ENCODE peak calls at places on chromosomes 1 and 21, in six cellular contexts. U, K, N, H, A and T are unnamed samples.

GRCh38 chr1:84433253-84434080 is 35.2 kb downstream of the DNASE2B start:
- DNase-seq in U (peak), K (peak), N (peak), H (peak), A (peak), T (peak)

GRCh38 chr1:193657552-193657951 is 471.1 kb upstream of the B3GALT2 start:
- DNase-seq in U (no peak), K (no peak), N (no peak), H (no peak), A (no peak), T (peak)

GRCh38 chr1:37561794-37562132 is 5.0 kb downstream of the DNALI1 start:
- DNase-seq in U (peak), K (no peak), N (peak), H (peak), A (peak), T (no peak)

GRCh38 chr1:248695451-248696132 is 7.0 kb downstream of the OR14I1 start:
- DNase-seq in U (peak), K (no peak), N (no peak), H (no peak), A (peak), T (no peak)

GRCh38 chr21:34904526-34905298 is 144.4 kb downstream of the RUNX1 start:
- DNase-seq in U (no peak), K (no peak), N (no peak), H (no peak), A (no peak), T (no peak)

GRCh38 chr1:202615501-202616354 is 94.5 kb downstream of the SYT2 start:
- DNase-seq in U (peak), K (no peak), N (no peak), H (no peak), A (peak), T (no peak)

GRCh38 chr1:24189528-24189927 is 2.4 kb upstream of the IFNLR1 start:
- DNase-seq in U (no peak), K (no peak), N (no peak), H (no peak), A (no peak), T (no peak)

GRCh38 chr1:66012076-66012769 is 219.5 kb downstream of the PDE4B start:
- DNase-seq in U (peak), K (no peak), N (no peak), H (no peak), A (no peak), T (no peak)

GRCh38 chr1:207808322-207808705 is 56.5 kb downstream of the CD46 start:
- DNase-seq in U (no peak), K (no peak), N (no peak), H (no peak), A (no peak), T (no peak)

GRCh38 chr1:14761754-14762153 is 163.3 kb downstream of the KAZN start:
- DNase-seq in U (no peak), K (no peak), N (no peak), H (no peak), A (no peak), T (no peak)

GRCh38 chr1:21100496-21100895 is 76.2 kb downstream of the EIF4G3 start:
- DNase-seq in U (no peak), K (no peak), N (no peak), H (peak), A (no peak), T (no peak)

GRCh38 chr1:160544647-160545046 is 21.6 kb upstream of the SLAMF6 start:
- DNase-seq in U (peak), K (no peak), N (peak), H (peak), A (peak), T (peak)

GRCh38 chr1:150875197-150876110 is 945 bp downstream of the ARNT start:
- DNase-seq in U (no peak), K (no peak), N (no peak), H (peak), A (no peak), T (peak)

DNA sequence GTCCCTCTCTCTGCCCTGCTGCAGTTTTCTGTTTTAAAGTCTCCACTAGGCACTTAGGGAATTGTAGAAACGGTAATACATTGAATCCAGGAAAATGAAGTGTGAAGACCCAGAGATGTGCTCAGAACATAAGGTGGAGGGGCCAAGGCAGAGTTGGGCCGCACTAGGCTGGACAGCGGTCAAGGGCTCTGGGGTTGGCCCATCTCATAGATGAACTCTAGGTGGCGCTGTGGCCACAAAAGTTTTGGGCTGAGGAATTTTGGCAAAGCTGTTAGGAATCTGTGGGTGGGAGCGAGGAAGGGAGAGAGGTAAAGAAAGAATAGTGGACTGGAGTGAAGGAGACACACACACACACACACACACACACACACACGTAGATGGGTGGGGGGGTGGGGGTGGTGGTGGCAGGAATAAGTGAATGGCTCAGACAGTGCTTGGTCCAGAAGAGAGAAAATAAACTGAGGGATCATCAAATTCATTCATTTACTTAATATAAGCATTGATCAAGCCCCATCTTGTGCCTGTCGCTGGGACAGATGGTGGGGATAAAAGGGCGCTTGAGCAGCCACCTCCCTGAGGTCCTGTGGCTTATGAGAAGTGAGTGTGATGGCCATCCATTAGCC is 258.5 kb downstream of the TRABD2B start:
- DNase-seq in U (peak), K (no peak), N (peak), H (peak), A (peak), T (peak)
- TF ChIP-seq CTCF in U (peak), K (peak), N (peak), H (peak), A (peak), T (peak)

GRCh38 chr1:53061859-53062714 is at the start of gene PODN:
- DNase-seq in U (no peak), K (no peak), N (peak), H (peak), A (no peak), T (peak)

GRCh38 chr1:53060580-53060979 is 1.4 kb upstream of the PODN start:
- DNase-seq in U (peak), K (no peak), N (no peak), H (no peak), A (no peak), T (no peak)

GRCh38 chr1:53063744-53064515 is 1.9 kb downstream of the PODN start:
- DNase-seq in U (no peak), K (no peak), N (no peak), H (no peak), A (no peak), T (no peak)

GRCh38 chr1:53061123-53061858 is 722 bp upstream of the PODN start:
- DNase-seq in U (no peak), K (no peak), N (no peak), H (no peak), A (no peak), T (no peak)

DNA sequence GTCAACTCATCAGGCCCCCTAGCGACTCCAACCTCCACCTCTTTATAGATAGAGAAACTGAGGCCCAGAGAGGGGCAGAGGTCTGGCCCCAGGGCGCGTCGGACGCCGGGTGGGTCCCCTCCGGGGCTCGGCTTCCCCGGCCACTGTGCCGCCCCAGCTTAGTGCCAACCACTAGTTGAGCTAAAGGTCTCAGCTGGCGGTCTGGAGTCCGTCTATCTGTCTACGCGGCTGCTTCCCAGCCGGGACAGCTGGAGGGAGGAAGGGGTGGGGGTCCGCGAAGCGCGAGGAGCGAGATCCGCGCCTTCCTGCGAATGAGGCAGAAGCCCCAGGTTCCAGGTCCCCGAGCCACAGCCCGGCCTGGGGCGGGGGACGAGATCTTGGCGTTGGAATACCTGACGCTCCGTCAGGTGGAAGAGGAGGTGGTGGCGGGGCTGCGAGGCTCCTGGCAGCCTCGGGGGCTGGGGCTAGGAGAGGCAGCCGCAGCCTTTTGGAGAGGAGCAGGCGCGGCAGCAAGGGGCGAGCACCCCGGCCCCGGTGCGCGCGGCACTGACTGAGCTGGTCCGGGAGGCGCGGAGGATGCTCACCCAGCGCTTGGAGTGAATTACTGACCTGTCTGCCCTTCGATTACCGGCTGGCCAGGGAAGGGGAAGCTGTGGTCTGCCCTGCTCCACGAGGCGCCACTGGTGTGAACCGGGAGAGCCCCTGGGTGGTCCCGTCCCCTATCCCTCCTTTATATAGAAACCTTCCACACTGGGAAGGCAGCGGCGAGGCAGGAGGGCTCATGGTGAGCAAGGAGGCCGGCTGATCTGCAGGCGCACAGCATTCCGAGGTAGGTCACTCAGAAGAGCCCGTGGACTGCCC is 948 bp downstream of the PODN start:
- DNase-seq in U (no peak), K (no peak), N (peak), H (peak), A (no peak), T (no peak)
- H2AFZ ChIP-seq in U (peak), K (no peak), N (peak), H (peak), A (no peak), T (peak)

DNA sequence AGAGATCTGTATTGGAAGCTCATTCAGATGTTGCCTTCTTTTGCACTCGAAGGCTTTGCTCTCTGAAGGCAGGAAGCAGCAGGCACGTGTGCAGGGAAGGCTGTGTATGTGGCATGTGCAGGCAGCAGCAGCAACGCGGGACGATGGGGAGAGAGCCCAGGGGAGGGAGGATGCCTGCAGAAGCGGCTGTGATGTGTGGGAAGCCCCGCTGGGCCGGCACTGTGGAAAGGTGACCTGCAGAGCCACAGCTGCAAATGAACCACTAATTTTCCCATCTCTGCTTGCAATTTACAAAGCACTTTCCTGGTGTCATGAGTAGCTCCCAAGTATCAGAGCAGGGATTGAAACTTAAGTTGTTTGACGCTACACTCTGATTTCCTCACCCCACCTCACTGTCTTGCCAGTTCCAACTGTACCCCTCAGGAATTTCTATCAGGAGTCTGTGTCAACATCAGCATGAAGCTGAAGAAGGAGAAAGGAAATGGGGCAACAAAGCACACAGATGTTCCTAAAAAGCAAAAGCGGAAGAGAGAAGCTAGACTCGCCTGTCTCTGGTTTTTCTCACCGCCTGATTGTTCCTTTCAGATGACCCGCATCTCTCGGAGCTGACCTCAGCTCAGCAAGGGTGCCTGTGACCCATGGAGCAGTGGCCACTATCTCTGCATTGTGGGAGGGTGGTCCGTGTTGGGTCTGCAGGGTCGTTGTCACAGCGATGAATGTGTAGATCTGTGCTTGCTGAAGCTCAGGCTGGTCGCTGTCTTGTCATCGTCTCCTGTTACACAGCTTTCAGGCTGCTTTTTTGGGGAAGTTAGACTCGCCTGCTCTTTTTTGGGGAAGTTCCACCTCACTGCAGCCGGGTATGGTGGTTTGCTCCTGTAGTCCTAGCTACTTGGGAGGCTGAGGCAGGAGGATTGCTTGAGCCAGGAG is 156.1 kb downstream of the KIF26B start:
- DNase-seq in U (no peak), K (no peak), N (peak), H (peak), A (no peak), T (peak)
- H3K4me3 ChIP-seq in U (no peak), K (no peak), N (peak), H (no peak), A (no peak), T (no peak)

GRCh38 chr1:109198745-109199144 is 15.0 kb upstream of the SARS1 start:
- DNase-seq in U (peak), K (no peak), N (no peak), H (no peak), A (no peak), T (no peak)
- TF ChIP-seq CTCF in U (no peak), K (no peak), N (no peak), H (no peak), A (no peak), T (no peak)

GRCh38 chr1:163761898-163762297 is 440.1 kb downstream of the NUF2 start:
- DNase-seq in U (no peak), K (no peak), N (no peak), H (no peak), A (no peak), T (no peak)

GRCh38 chr1:163772266-163772665 is 450.5 kb downstream of the NUF2 start:
- DNase-seq in U (no peak), K (no peak), N (no peak), H (no peak), A (no peak), T (no peak)

GRCh38 chr1:163768581-163768980 is 446.8 kb downstream of the NUF2 start:
- DNase-seq in U (no peak), K (no peak), N (no peak), H (no peak), A (no peak), T (no peak)

GRCh38 chr1:163771637-163772036 is 449.9 kb downstream of the NUF2 start:
- DNase-seq in U (no peak), K (no peak), N (no peak), H (no peak), A (no peak), T (no peak)

GRCh38 chr1:163766537-163766936 is 444.8 kb downstream of the NUF2 start:
- DNase-seq in U (no peak), K (no peak), N (no peak), H (no peak), A (no peak), T (no peak)
- H2AFZ ChIP-seq in U (no peak), K (no peak), N (no peak), H (no peak), A (no peak), T (no peak)

DNA sequence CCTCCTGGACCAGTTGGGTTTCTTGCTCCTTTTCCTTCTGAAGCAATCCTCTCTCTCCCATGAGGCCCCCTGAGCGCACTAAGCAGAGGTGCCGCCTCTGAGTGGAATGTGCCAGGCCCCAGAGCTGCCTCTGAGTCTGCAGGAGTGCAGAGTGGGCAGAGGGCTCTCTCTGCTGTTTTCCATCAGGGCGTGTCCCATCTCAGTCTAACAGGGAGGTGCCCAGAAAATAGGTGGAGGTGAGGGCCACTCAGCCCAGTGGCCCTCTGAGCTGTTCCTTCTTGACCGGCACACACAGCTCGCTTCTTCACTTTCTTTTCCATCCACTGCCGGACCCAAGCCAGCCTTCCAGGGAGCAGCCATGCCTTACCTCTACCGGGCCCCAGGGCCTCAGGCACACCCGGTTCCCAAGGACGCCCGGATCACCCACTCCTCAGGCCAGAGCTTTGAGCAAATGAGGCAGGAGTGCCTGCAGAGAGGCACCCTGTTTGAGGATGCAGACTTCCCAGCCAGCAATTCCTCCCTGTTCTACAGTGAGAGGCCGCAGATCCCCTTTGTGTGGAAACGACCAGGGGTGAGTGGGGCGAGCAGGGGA is at the start of gene CAPN9:
- DNase-seq in U (no peak), K (no peak), N (no peak), H (no peak), A (no peak), T (no peak)
- H3K4me3 ChIP-seq in U (no peak), K (no peak), N (no peak), H (no peak), A (no peak), T (no peak)

GRCh38 chr1:234322979-234323378 is 50.3 kb upstream of the COA6 start:
- DNase-seq in U (peak), K (no peak), N (peak), H (peak), A (peak), T (peak)
- TF ChIP-seq CTCF in U (peak), K (peak), N (peak), H (peak), A (peak), T (peak)

GRCh38 chr1:40204855-40205254 is 42.9 kb upstream of the TMCO2 start:
- DNase-seq in U (no peak), K (no peak), N (no peak), H (no peak), A (no peak), T (no peak)
- H2AFZ ChIP-seq in U (no peak), K (no peak), N (no peak), H (no peak), A (no peak), T (no peak)

DNA sequence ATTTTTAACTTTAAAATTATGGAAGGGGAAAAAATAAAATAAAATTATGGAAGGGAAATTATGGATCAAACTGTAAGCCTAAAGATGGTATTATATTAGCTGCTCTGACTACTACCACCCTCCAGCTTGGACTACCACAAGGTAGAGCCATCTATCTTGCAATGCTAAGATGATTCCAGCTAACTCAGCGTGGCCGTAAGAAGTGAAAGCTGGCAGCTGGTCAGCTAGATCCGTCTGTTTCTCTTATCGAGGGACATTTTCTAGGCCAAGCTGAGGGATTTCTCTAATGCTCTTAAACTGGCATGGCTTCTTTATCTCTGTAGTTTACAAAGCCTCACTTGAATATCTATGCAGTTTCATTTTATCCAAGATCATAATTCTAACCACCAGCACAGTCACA is 31.5 kb downstream of the LYST start:
- DNase-seq in U (peak), K (no peak), N (no peak), H (no peak), A (no peak), T (peak)
- H3K4me3 ChIP-seq in U (no peak), K (no peak), N (no peak), H (no peak), A (no peak), T (no peak)

DNA sequence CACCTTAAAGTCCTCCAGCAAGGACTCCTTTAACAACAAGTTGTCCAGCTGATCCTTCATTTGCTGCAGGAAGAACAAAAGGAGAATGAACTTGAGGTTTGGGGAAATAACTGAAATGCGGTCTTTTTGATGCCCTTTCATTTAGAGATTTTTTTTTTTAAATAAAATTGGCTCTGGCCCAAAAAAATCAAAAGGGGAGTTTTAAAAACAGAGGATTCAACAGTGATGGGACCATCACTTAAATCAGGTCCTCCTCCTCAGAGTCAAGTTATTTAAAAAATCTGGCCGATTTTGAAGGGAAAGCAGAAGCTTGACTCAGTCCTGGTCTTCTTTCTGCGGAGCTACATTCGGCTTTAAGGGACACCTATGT is 765 bp downstream of the IL19 start:
- DNase-seq in U (no peak), K (no peak), N (no peak), H (no peak), A (no peak), T (no peak)
- TF ChIP-seq CTCF in U (no peak), K (no peak), N (no peak), H (no peak), A (no peak), T (no peak)